ENCODE peak calls at places on chromosomes 16 and 17, in eight cellular contexts. G is fibroblast of pulmonary artery, O is heart left ventricle, V is lower leg skin, Q is foreskin fibroblast, B is B cell, A is pancreas, R is mucosa of descending colon. U is an unnamed sample.

GRCh38 chr17:61380217-61380835 is 19.3 kb upstream of the TBX2 start:
- DNase-seq in G (no peak), O (no peak), V (no peak), Q (no peak), B (no peak), A (no peak), R (no peak), U (no peak)

GRCh38 chr17:57021226-57021940 is 43.5 kb downstream of the SCPEP1 start:
- DNase-seq in G (no peak), O (no peak), V (no peak), Q (no peak), B (no peak), A (peak), R (no peak), U (no peak)

GRCh38 chr17:9928601-9929341 is 23.7 kb upstream of the RCVRN start:
- DNase-seq in G (peak), O (no peak), V (no peak), Q (peak), B (no peak), A (no peak), R (peak), U (no peak)

GRCh38 chr16:47732806-47733150 is 271.6 kb downstream of the PHKB start:
- DNase-seq in G (peak), O (no peak), V (no peak), Q (peak), B (no peak), A (no peak), R (no peak), U (no peak)

GRCh38 chr16:81485225-81485624 is 40.6 kb downstream of the CMIP start:
- DNase-seq in G (no peak), O (no peak), V (no peak), Q (peak), B (no peak), A (no peak), R (no peak), U (no peak)

GRCh38 chr16:89442990-89443726 is 47.2 kb downstream of the ANKRD11 start:
- DNase-seq in G (peak), O (peak), V (peak), Q (peak), B (no peak), A (no peak), R (peak), U (no peak)

GRCh38 chr17:17388657-17389496 is 85.7 kb downstream of the NT5M start:
- DNase-seq in G (no peak), O (no peak), V (no peak), Q (no peak), B (no peak), A (peak), R (no peak), U (no peak)

GRCh38 chr16:89193576-89194293 is 6.6 kb downstream of the SLC22A31 start:
- DNase-seq in G (no peak), O (peak), V (no peak), Q (no peak), B (no peak), A (peak), R (no peak), U (no peak)

GRCh38 chr16:17211797-17212196 is 259.0 kb downstream of the XYLT1 start:
- DNase-seq in G (no peak), O (no peak), V (no peak), Q (peak), B (peak), A (no peak), R (no peak), U (peak)

GRCh38 chr17:15289285-15290185 is 24.4 kb upstream of the PMP22 start:
- DNase-seq in G (peak), O (no peak), V (no peak), Q (peak), B (no peak), A (no peak), R (no peak), U (no peak)

GRCh38 chr16:74505011-74505410 is 83.7 kb upstream of the CLEC18B start:
- DNase-seq in G (no peak), O (no peak), V (no peak), Q (no peak), B (no peak), A (no peak), R (no peak), U (no peak)

GRCh38 chr16:83771306-83771942 is 36.4 kb upstream of the HSBP1 start:
- DNase-seq in G (peak), O (peak), V (no peak), Q (peak), B (no peak), A (peak), R (no peak), U (no peak)

GRCh38 chr17:79706931-79707382 is 23.8 kb upstream of the ENPP7 start:
- DNase-seq in G (peak), O (no peak), V (no peak), Q (peak), B (no peak), A (no peak), R (no peak), U (no peak)

GRCh38 chr17:43475494-43476089 is 8.2 kb upstream of the DHX8 start:
- DNase-seq in G (no peak), O (no peak), V (no peak), Q (no peak), B (no peak), A (no peak), R (no peak), U (no peak)

GRCh38 chr17:80594666-80595269 is 50.1 kb downstream of the RPTOR start:
- DNase-seq in G (no peak), O (no peak), V (no peak), Q (peak), B (no peak), A (no peak), R (no peak), U (no peak)

GRCh38 chr16:88748364-88748763 is 36.7 kb downstream of the PIEZO1 start:
- DNase-seq in G (no peak), O (no peak), V (no peak), Q (no peak), B (no peak), A (no peak), R (no peak), U (no peak)

GRCh38 chr17:80408872-80409271 is 6.1 kb upstream of the ENDOV start:
- DNase-seq in G (no peak), O (no peak), V (no peak), Q (no peak), B (no peak), A (peak), R (no peak), U (peak)

GRCh38 chr17:9239821-9240658 is 218.7 kb downstream of the NTN1 start:
- DNase-seq in G (peak), O (peak), V (peak), Q (peak), B (peak), A (peak), R (peak), U (peak)

GRCh38 chr17:66492500-66493123 is 190.2 kb downstream of the PRKCA start:
- DNase-seq in G (peak), O (no peak), V (no peak), Q (peak), B (no peak), A (no peak), R (no peak), U (no peak)

GRCh38 chr16:22092143-22092933 is at the start of gene VWA3A:
- DNase-seq in G (peak), O (no peak), V (no peak), Q (peak), B (no peak), A (peak), R (no peak), U (no peak)

GRCh38 chr17:43900183-43900857 is 7.0 kb downstream of the MPP2 start:
- DNase-seq in G (peak), O (peak), V (peak), Q (peak), B (peak), A (peak), R (peak), U (peak)

GRCh38 chr16:75341934-75342811 is 90.7 kb upstream of the BCAR1 start:
- DNase-seq in G (peak), O (no peak), V (no peak), Q (peak), B (no peak), A (no peak), R (no peak), U (no peak)

GRCh38 chr16:19213885-19214284 is 45.8 kb downstream of the SYT17 start:
- DNase-seq in G (no peak), O (no peak), V (no peak), Q (no peak), B (no peak), A (no peak), R (no peak), U (no peak)

GRCh38 chr16:27551046-27551445 is 1.1 kb downstream of the KATNIP start:
- DNase-seq in G (no peak), O (no peak), V (no peak), Q (no peak), B (no peak), A (no peak), R (no peak), U (no peak)

GRCh38 chr17:9874722-9875121 is 30.3 kb downstream of the RCVRN start:
- DNase-seq in G (no peak), O (no peak), V (no peak), Q (no peak), B (no peak), A (no peak), R (no peak), U (no peak)

GRCh38 chr16:62977876-62978275 is 941.6 kb upstream of the CDH8 start:
- DNase-seq in G (no peak), O (no peak), V (no peak), Q (no peak), B (no peak), A (no peak), R (no peak), U (no peak)

GRCh38 chr16:11128211-11129123 is 127.5 kb downstream of the SOCS1 start:
- DNase-seq in G (peak), O (peak), V (no peak), Q (peak), B (no peak), A (no peak), R (no peak), U (no peak)

GRCh38 chr16:2963611-2964415 is at the start of gene KREMEN2:
- DNase-seq in G (no peak), O (no peak), V (no peak), Q (peak), B (peak), A (peak), R (peak), U (peak)

GRCh38 chr17:32943206-32943605 is 15.3 kb downstream of the TMEM98 start:
- DNase-seq in G (peak), O (no peak), V (no peak), Q (no peak), B (no peak), A (peak), R (no peak), U (no peak)

GRCh38 chr17:39739020-39739884 is 1.5 kb downstream of the GRB7 start:
- DNase-seq in G (no peak), O (no peak), V (peak), Q (peak), B (no peak), A (peak), R (peak), U (no peak)

GRCh38 chr16:4298761-4299522 is 16.9 kb upstream of the GLIS2 start:
- DNase-seq in G (peak), O (peak), V (peak), Q (peak), B (no peak), A (peak), R (peak), U (no peak)

GRCh38 chr17:58411408-58411894 is 5.9 kb downstream of the RNF43 start:
- DNase-seq in G (peak), O (no peak), V (no peak), Q (no peak), B (no peak), A (no peak), R (no peak), U (no peak)

GRCh38 chr17:58412064-58412703 is 5.2 kb downstream of the RNF43 start:
- DNase-seq in G (no peak), O (no peak), V (no peak), Q (no peak), B (no peak), A (no peak), R (no peak), U (no peak)

GRCh38 chr17:58412910-58413630 is 4.3 kb downstream of the RNF43 start:
- DNase-seq in G (no peak), O (no peak), V (no peak), Q (no peak), B (no peak), A (no peak), R (no peak), U (no peak)

GRCh38 chr17:58410714-58411407 is 6.5 kb downstream of the RNF43 start:
- DNase-seq in G (no peak), O (no peak), V (no peak), Q (no peak), B (no peak), A (no peak), R (no peak), U (no peak)

DNA sequence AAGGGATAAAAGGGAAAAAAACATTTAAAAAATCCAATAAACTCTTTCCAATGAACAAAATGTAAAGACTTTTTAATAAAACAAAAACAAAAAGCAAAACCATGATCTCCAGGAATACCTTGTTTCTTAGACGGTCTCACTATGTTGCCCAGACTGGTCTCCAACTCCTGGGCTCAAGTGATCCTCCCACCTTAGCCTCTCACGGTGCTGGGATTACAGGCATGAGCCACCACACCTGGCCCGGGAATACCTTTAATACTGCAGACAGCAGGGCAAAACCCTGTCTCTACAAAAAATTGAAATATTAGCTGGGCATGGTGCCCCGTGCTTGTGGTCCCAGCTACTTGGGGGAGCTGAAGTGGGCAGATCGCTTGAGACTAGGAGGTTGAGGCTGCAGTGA is 7.9 kb downstream of the RNF43 start:
- DNase-seq in G (no peak), O (no peak), V (no peak), Q (no peak), B (no peak), A (no peak), R (no peak), U (no peak)
- TF ChIP-seq CTCF in G (no peak), O (no peak), V (no peak), Q (no peak), B (no peak), A (no peak), R (no peak), U (no peak)

GRCh38 chr17:51540151-51540550 is 279.8 kb downstream of the UTP18 start:
- DNase-seq in G (no peak), O (no peak), V (no peak), Q (no peak), B (no peak), A (no peak), R (no peak), U (no peak)
- TF ChIP-seq CTCF in G (no peak), O (no peak), V (no peak), Q (no peak), B (no peak), A (no peak), R (no peak), U (no peak)

DNA sequence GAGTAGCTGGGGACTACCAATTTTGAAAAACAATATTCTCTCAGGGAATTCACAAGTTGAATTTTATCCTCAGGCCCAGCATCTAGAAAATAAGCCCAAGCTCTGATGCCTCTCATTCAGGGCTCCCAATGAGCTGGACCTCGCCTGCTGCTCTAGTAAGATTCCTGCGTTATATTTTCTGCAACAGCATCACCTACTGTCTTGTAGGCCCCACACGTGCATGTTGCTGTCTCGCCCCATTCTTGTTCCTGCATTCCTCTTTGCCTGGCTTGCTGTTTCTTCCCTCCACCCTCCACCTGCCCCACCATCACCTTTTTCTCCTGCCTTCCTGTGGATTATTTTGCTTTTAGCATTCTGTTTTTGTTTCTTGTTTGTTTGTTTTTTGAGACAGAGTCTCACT is 8.3 kb upstream of the ST6GALNAC2 start:
- DNase-seq in G (no peak), O (no peak), V (no peak), Q (no peak), B (no peak), A (no peak), R (no peak), U (no peak)
- TF ChIP-seq CTCF in G (no peak), O (no peak), V (no peak), Q (no peak), B (no peak), A (no peak), R (no peak), U (no peak)

DNA sequence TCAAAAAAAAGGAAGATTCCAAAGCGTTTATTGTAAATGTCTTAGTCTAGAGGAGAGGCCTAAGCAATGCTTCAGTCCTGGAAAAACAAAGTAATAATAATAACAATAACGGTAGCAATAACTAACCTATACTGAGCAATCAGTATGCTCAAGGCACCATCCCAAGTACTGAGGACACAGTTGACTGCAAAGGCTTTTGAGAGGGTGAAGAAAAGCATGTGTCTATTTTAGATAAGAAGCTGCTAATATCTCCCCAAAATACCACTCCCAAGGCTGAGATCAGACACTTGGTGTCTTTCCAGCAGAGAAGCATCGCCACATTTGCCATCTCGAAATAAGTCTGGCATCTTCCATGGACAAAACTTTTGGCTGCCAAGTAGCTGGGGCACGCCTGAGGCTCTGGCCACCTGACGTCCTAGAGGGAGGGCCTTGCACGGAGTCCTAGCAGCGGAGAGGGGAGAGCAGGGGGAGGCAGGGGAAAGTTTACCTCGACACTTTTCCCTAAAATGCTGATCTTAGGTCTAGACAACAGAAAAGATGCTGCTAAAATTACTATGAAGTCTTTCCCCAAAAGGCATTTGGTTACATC is 39.0 kb downstream of the ZNF423 start:
- DNase-seq in G (no peak), O (no peak), V (no peak), Q (no peak), B (no peak), A (no peak), R (no peak), U (no peak)
- TF ChIP-seq CTCF in G (no peak), O (no peak), V (no peak), Q (no peak), B (no peak), A (no peak), R (no peak), U (no peak)

GRCh38 chr16:86541560-86541959 is 13.5 kb downstream of the MTHFSD start:
- DNase-seq in G (no peak), O (no peak), V (no peak), Q (no peak), B (no peak), A (no peak), R (no peak), U (no peak)

GRCh38 chr16:86538196-86538780 is 16.7 kb downstream of the MTHFSD start:
- DNase-seq in G (no peak), O (no peak), V (no peak), Q (no peak), B (no peak), A (no peak), R (no peak), U (no peak)

GRCh38 chr16:86542756-86543750 is 12.0 kb downstream of the MTHFSD start:
- DNase-seq in G (no peak), O (no peak), V (no peak), Q (no peak), B (no peak), A (no peak), R (no peak), U (no peak)

GRCh38 chr16:86537486-86537885 is 17.5 kb downstream of the MTHFSD start:
- DNase-seq in G (no peak), O (no peak), V (no peak), Q (no peak), B (no peak), A (no peak), R (no peak), U (no peak)

GRCh38 chr16:86540894-86541293 is 14.1 kb downstream of the MTHFSD start:
- DNase-seq in G (no peak), O (no peak), V (no peak), Q (no peak), B (no peak), A (no peak), R (no peak), U (no peak)
- TF ChIP-seq CTCF in G (no peak), O (no peak), V (no peak), Q (no peak), B (no peak), A (no peak), R (no peak), U (no peak)

GRCh38 chr17:82668024-82668630 is 19.9 kb upstream of the WDR45B start:
- DNase-seq in G (no peak), O (no peak), V (no peak), Q (no peak), B (no peak), A (no peak), R (peak), U (no peak)

GRCh38 chr17:82666931-82667667 is 18.9 kb upstream of the WDR45B start:
- DNase-seq in G (no peak), O (no peak), V (no peak), Q (no peak), B (no peak), A (no peak), R (peak), U (no peak)

GRCh38 chr17:82670661-82671060 is 22.4 kb upstream of the WDR45B start:
- DNase-seq in G (no peak), O (no peak), V (no peak), Q (no peak), B (no peak), A (no peak), R (peak), U (no peak)

GRCh38 chr17:82667668-82668000 is 19.4 kb upstream of the WDR45B start:
- DNase-seq in G (no peak), O (no peak), V (no peak), Q (no peak), B (no peak), A (no peak), R (peak), U (no peak)

DNA sequence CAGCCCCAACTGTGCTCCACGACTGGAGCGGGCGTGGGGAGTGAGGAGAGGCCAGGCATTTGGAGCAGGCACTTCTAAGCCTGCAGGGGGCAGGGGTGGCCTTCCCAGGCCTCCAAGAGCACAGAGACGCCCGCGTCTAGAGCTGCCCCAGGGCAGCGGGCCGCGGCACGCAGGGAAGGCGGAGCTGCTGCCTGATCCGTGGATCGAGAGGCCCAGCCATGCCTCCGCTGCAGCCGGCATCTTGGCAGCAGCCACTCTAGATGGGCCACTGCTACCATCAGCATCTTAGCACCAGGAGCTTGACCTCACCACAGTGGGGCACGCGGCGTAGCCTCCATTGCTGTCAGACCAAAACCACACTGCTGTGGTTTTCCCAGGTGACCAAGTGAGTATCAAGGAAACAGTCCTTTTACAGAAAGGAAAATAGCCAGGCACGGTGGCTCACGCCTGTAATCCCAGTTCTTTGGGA is 20.4 kb upstream of the WDR45B start:
- DNase-seq in G (peak), O (peak), V (no peak), Q (peak), B (peak), A (peak), R (peak), U (peak)
- TF ChIP-seq CTCF in G (peak), O (peak), V (no peak), Q (peak), B (peak), A (peak), R (peak), U (peak)

GRCh38 chr16:55501549-55502322 is 7.1 kb upstream of the LPCAT2 start:
- DNase-seq in G (no peak), O (no peak), V (no peak), Q (no peak), B (no peak), A (no peak), R (no peak), U (peak)

GRCh38 chr16:55505333-55506015 is 3.4 kb upstream of the LPCAT2 start:
- DNase-seq in G (no peak), O (no peak), V (no peak), Q (no peak), B (no peak), A (no peak), R (no peak), U (peak)

GRCh38 chr16:55499951-55500350 is 8.9 kb upstream of the LPCAT2 start:
- DNase-seq in G (peak), O (no peak), V (peak), Q (peak), B (no peak), A (no peak), R (no peak), U (no peak)

GRCh38 chr16:55503726-55504553 is 4.9 kb upstream of the LPCAT2 start:
- DNase-seq in G (no peak), O (no peak), V (no peak), Q (no peak), B (no peak), A (no peak), R (no peak), U (peak)

GRCh38 chr16:55502801-55503366 is 6.0 kb upstream of the LPCAT2 start:
- DNase-seq in G (peak), O (peak), V (peak), Q (peak), B (no peak), A (peak), R (peak), U (peak)
- TF ChIP-seq CTCF in G (peak), O (peak), V (no peak), Q (no peak), B (no peak), A (no peak), R (no peak), U (no peak)

U was measured in GM13977.